ENCODE peak calls at places on chromosomes 1 and 21, in seven cellular contexts. One of them, this sample, is unnamed. For H3K4me1, the result is how much of the 10 kb centered on the place peaks cover.

GRCh38 chr1:6972390-6972789 is 187.1 kb downstream of the CAMTA1 start:
- DNase-seq in mammary epithelial cell: no peak
- DNase-seq in effector memory CD4-positive, alpha-beta T cell: no peak
- DNase-seq in transverse colon: no peak
- DNase-seq in fibroblast of lung: no peak
- DNase-seq in prostate gland: no peak
- DNase-seq in aorta: no peak
- DNase-seq in this sample: no peak

GRCh38 chr1:45989249-45989648 is 143.2 kb downstream of the PIK3R3 start:
- DNase-seq in mammary epithelial cell: no peak
- DNase-seq in effector memory CD4-positive, alpha-beta T cell: no peak
- DNase-seq in transverse colon: no peak
- DNase-seq in fibroblast of lung: no peak
- DNase-seq in prostate gland: no peak
- DNase-seq in aorta: no peak
- DNase-seq in this sample: no peak

GRCh38 chr1:27637052-27637451 is 2.1 kb upstream of the FGR start:
- DNase-seq in mammary epithelial cell: peak
- DNase-seq in effector memory CD4-positive, alpha-beta T cell: no peak
- DNase-seq in transverse colon: no peak
- DNase-seq in fibroblast of lung: no peak
- DNase-seq in prostate gland: no peak
- DNase-seq in aorta: no peak
- DNase-seq in this sample: no peak

GRCh38 chr1:12424793-12425192 is 193.2 kb downstream of the DHRS3 start:
- DNase-seq in mammary epithelial cell: no peak
- DNase-seq in effector memory CD4-positive, alpha-beta T cell: no peak
- DNase-seq in transverse colon: no peak
- DNase-seq in fibroblast of lung: no peak
- DNase-seq in prostate gland: no peak
- DNase-seq in aorta: no peak
- DNase-seq in this sample: no peak

GRCh38 chr1:169676001-169676400 is 35.4 kb downstream of the SELL start:
- DNase-seq in mammary epithelial cell: peak
- DNase-seq in effector memory CD4-positive, alpha-beta T cell: no peak
- DNase-seq in transverse colon: no peak
- DNase-seq in fibroblast of lung: peak
- DNase-seq in prostate gland: no peak
- DNase-seq in aorta: no peak
- DNase-seq in this sample: no peak

GRCh38 chr1:153598309-153599172 is 14.4 kb downstream of the S100A16 start:
- DNase-seq in mammary epithelial cell: peak
- DNase-seq in effector memory CD4-positive, alpha-beta T cell: no peak
- DNase-seq in transverse colon: peak
- DNase-seq in fibroblast of lung: peak
- DNase-seq in prostate gland: no peak
- DNase-seq in aorta: no peak
- DNase-seq in this sample: no peak

GRCh38 chr1:47991187-47991586 is 6.0 kb downstream of the TRABD2B start:
- DNase-seq in mammary epithelial cell: peak
- DNase-seq in effector memory CD4-positive, alpha-beta T cell: no peak
- DNase-seq in transverse colon: no peak
- DNase-seq in fibroblast of lung: peak
- DNase-seq in prostate gland: no peak
- DNase-seq in aorta: no peak
- DNase-seq in this sample: no peak

GRCh38 chr1:240946926-240947325 is 335.0 kb upstream of the GREM2 start:
- DNase-seq in mammary epithelial cell: no peak
- DNase-seq in effector memory CD4-positive, alpha-beta T cell: no peak
- DNase-seq in transverse colon: peak
- DNase-seq in fibroblast of lung: peak
- DNase-seq in prostate gland: peak
- DNase-seq in aorta: no peak
- DNase-seq in this sample: no peak

GRCh38 chr1:45012639-45013278 is 705 bp downstream of the UROD start:
- DNase-seq in mammary epithelial cell: peak
- DNase-seq in effector memory CD4-positive, alpha-beta T cell: no peak
- DNase-seq in transverse colon: peak
- DNase-seq in fibroblast of lung: peak
- DNase-seq in prostate gland: peak
- DNase-seq in aorta: peak
- DNase-seq in this sample: peak

GRCh38 chr1:17565551-17565971 is 26.1 kb downstream of the ARHGEF10L start:
- DNase-seq in mammary epithelial cell: no peak
- DNase-seq in effector memory CD4-positive, alpha-beta T cell: no peak
- DNase-seq in transverse colon: no peak
- DNase-seq in fibroblast of lung: no peak
- DNase-seq in prostate gland: no peak
- DNase-seq in aorta: no peak
- DNase-seq in this sample: no peak

GRCh38 chr21:31267644-31268043 is 76.4 kb downstream of the TIAM1 start:
- DNase-seq in mammary epithelial cell: no peak
- DNase-seq in effector memory CD4-positive, alpha-beta T cell: no peak
- DNase-seq in transverse colon: no peak
- DNase-seq in fibroblast of lung: peak
- DNase-seq in prostate gland: no peak
- DNase-seq in aorta: no peak
- DNase-seq in this sample: no peak

GRCh38 chr1:109396513-109396839 is 1.2 kb downstream of the SORT1 start:
- DNase-seq in mammary epithelial cell: no peak
- DNase-seq in effector memory CD4-positive, alpha-beta T cell: no peak
- DNase-seq in transverse colon: no peak
- DNase-seq in fibroblast of lung: no peak
- DNase-seq in prostate gland: no peak
- DNase-seq in aorta: no peak
- DNase-seq in this sample: no peak

GRCh38 chr1:198121058-198121829 is 35.6 kb upstream of the NEK7 start:
- DNase-seq in mammary epithelial cell: peak
- DNase-seq in effector memory CD4-positive, alpha-beta T cell: no peak
- DNase-seq in transverse colon: no peak
- DNase-seq in fibroblast of lung: peak
- DNase-seq in prostate gland: no peak
- DNase-seq in aorta: peak
- DNase-seq in this sample: no peak

GRCh38 chr1:96782861-96783260 is 61.3 kb downstream of the PTBP2 start:
- DNase-seq in mammary epithelial cell: peak
- DNase-seq in effector memory CD4-positive, alpha-beta T cell: no peak
- DNase-seq in transverse colon: no peak
- DNase-seq in fibroblast of lung: no peak
- DNase-seq in prostate gland: no peak
- DNase-seq in aorta: no peak
- DNase-seq in this sample: no peak

GRCh38 chr1:55018395-55018794 is 19.7 kb downstream of the BSND start:
- DNase-seq in mammary epithelial cell: no peak
- DNase-seq in effector memory CD4-positive, alpha-beta T cell: no peak
- DNase-seq in transverse colon: no peak
- DNase-seq in fibroblast of lung: no peak
- DNase-seq in prostate gland: no peak
- DNase-seq in aorta: no peak
- DNase-seq in this sample: no peak

GRCh38 chr1:198775606-198776005 is 136.8 kb downstream of the PTPRC start:
- DNase-seq in mammary epithelial cell: no peak
- DNase-seq in effector memory CD4-positive, alpha-beta T cell: no peak
- DNase-seq in transverse colon: no peak
- DNase-seq in fibroblast of lung: peak
- DNase-seq in prostate gland: no peak
- DNase-seq in aorta: no peak
- DNase-seq in this sample: no peak

GRCh38 chr1:114010433-114011184 is 31.3 kb downstream of the OLFML3 start:
- DNase-seq in mammary epithelial cell: no peak
- DNase-seq in effector memory CD4-positive, alpha-beta T cell: no peak
- DNase-seq in transverse colon: no peak
- DNase-seq in fibroblast of lung: no peak
- DNase-seq in prostate gland: no peak
- DNase-seq in aorta: no peak
- DNase-seq in this sample: no peak

GRCh38 chr21:41630249-41630648 is 122.3 kb upstream of the TMPRSS2 start:
- DNase-seq in mammary epithelial cell: peak
- DNase-seq in effector memory CD4-positive, alpha-beta T cell: no peak
- DNase-seq in transverse colon: peak
- DNase-seq in fibroblast of lung: peak
- DNase-seq in prostate gland: peak
- DNase-seq in aorta: no peak
- DNase-seq in this sample: no peak
- H3K4me1 ChIP-seq in mammary epithelial cell: under half
- H3K4me1 ChIP-seq in effector memory CD4-positive, alpha-beta T cell: under half
- H3K4me1 ChIP-seq in transverse colon: under half
- H3K4me1 ChIP-seq in fibroblast of lung: under half
- H3K4me1 ChIP-seq in prostate gland: under half
- H3K4me1 ChIP-seq in aorta: under half
- H3K4me1 ChIP-seq in this sample: under half

DNA sequence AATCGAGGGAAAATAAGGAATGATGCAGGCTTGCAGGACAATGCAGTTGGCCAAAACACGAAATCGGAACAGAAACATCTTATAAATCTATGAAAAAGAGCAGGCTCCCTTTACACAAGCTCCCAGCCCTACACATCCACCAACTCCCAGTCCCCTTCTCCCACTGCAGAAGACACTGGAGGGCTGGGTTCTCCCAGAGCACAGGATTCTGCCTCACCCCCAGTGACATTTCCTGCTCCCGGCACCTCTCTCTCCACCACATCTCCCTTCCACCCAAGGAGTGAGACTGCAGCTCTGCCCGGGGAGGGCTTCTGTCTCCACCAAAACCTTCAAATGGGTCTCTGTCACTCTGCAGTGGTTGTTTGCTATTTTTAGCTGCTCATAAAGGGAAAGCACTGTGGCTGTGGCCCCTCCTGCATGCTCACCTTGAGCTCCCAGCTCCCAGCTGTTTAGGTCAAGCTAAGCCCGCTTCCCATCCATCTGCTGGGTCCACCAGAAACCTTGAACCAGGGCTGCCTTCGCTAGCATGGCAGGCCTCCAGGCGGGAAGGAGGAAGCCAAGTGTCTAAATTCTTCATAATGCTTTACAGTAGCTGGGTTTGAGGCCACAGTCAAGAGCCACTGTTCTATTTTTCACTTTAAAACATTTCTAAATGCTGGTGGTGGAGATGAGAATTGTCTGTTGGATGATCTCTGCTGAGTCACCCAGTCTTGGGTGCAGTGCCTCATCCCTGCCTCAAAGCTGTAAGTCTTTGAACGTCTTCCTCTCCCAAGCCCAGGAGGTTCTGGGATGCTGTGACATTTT is 3.3 kb upstream of the C2CD2 start:
- DNase-seq in mammary epithelial cell: peak
- DNase-seq in effector memory CD4-positive, alpha-beta T cell: no peak
- DNase-seq in transverse colon: no peak
- DNase-seq in fibroblast of lung: peak
- DNase-seq in prostate gland: no peak
- DNase-seq in aorta: peak
- DNase-seq in this sample: no peak
- H3K4me1 ChIP-seq in mammary epithelial cell: under half
- H3K4me1 ChIP-seq in effector memory CD4-positive, alpha-beta T cell: under half
- H3K4me1 ChIP-seq in transverse colon: under half
- H3K4me1 ChIP-seq in fibroblast of lung: under half
- H3K4me1 ChIP-seq in prostate gland: under half
- H3K4me1 ChIP-seq in aorta: under half
- H3K4me1 ChIP-seq in this sample: under half

GRCh38 chr1:208239518-208240381 is 4.4 kb downstream of the PLXNA2 start:
- DNase-seq in mammary epithelial cell: no peak
- DNase-seq in effector memory CD4-positive, alpha-beta T cell: no peak
- DNase-seq in transverse colon: peak
- DNase-seq in fibroblast of lung: no peak
- DNase-seq in prostate gland: no peak
- DNase-seq in aorta: no peak
- DNase-seq in this sample: no peak

GRCh38 chr1:208242829-208243521 is 1.2 kb downstream of the PLXNA2 start:
- DNase-seq in mammary epithelial cell: peak
- DNase-seq in effector memory CD4-positive, alpha-beta T cell: no peak
- DNase-seq in transverse colon: peak
- DNase-seq in fibroblast of lung: peak
- DNase-seq in prostate gland: no peak
- DNase-seq in aorta: no peak
- DNase-seq in this sample: peak

GRCh38 chr1:208240698-208241355 is 3.4 kb downstream of the PLXNA2 start:
- DNase-seq in mammary epithelial cell: no peak
- DNase-seq in effector memory CD4-positive, alpha-beta T cell: no peak
- DNase-seq in transverse colon: no peak
- DNase-seq in fibroblast of lung: no peak
- DNase-seq in prostate gland: no peak
- DNase-seq in aorta: no peak
- DNase-seq in this sample: no peak

GRCh38 chr1:208242186-208242585 is 2.0 kb downstream of the PLXNA2 start:
- DNase-seq in mammary epithelial cell: no peak
- DNase-seq in effector memory CD4-positive, alpha-beta T cell: no peak
- DNase-seq in transverse colon: no peak
- DNase-seq in fibroblast of lung: no peak
- DNase-seq in prostate gland: no peak
- DNase-seq in aorta: no peak
- DNase-seq in this sample: no peak

DNA sequence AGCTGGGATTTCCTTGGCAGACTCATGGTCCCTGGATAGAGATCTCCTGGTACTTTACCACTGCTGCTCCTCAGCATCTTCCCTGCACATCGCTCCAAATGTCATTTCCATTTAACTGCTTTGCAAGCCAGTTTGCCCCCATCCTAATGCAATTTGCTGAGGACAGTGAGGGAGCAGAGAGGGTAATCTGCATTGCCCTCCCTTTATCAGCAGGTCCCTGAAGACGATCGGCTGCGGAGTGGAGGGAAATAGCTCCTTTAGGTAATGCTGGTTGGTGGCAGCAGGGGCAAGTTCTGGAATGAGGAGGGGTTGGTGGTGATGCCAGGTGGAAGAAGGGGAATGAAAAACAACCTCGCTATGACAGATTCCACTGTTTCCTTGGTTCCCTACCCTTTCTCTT is 2.6 kb downstream of the PLXNA2 start:
- DNase-seq in mammary epithelial cell: no peak
- DNase-seq in effector memory CD4-positive, alpha-beta T cell: no peak
- DNase-seq in transverse colon: no peak
- DNase-seq in fibroblast of lung: no peak
- DNase-seq in prostate gland: no peak
- DNase-seq in aorta: no peak
- DNase-seq in this sample: no peak
- H3K4me1 ChIP-seq in mammary epithelial cell: half or more
- H3K4me1 ChIP-seq in effector memory CD4-positive, alpha-beta T cell: under half
- H3K4me1 ChIP-seq in transverse colon: half or more
- H3K4me1 ChIP-seq in fibroblast of lung: under half
- H3K4me1 ChIP-seq in prostate gland: under half
- H3K4me1 ChIP-seq in aorta: under half
- H3K4me1 ChIP-seq in this sample: under half

DNA sequence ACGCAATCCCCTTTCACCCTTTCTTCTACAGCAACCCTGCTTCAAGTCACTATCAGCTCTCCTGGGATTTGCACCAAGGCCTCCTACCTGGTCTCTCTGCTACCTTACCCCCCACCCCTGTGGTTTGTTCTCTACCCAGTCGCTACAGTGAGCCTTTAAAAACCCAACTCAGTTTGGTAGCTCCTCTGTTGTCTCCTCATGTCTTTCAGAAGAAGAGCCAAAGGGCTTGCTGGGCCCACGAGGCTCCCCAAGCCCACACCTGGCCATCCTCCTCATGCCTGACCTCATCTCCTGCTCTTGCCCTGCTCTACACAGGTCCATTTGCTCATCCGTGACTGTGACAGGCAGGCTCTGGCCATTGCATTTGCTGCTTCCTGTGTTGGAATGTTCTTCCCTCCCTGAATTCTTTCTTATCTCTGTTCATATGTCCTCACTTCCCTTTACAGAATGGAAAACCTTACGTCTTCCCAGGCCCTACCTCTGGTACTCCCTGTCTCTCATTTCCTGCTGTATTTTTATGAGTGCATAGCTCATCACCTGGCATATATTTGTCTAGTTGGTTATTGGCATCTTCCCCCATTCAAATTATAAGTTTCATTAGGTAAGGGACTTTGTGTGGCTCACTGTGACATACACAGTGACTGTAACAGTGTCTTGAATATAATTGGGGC is 3.3 kb downstream of the RGS16 start:
- DNase-seq in mammary epithelial cell: no peak
- DNase-seq in effector memory CD4-positive, alpha-beta T cell: no peak
- DNase-seq in transverse colon: no peak
- DNase-seq in fibroblast of lung: no peak
- DNase-seq in prostate gland: no peak
- DNase-seq in aorta: no peak
- DNase-seq in this sample: no peak
- H3K4me1 ChIP-seq in mammary epithelial cell: under half
- H3K4me1 ChIP-seq in effector memory CD4-positive, alpha-beta T cell: under half
- H3K4me1 ChIP-seq in transverse colon: under half
- H3K4me1 ChIP-seq in fibroblast of lung: under half
- H3K4me1 ChIP-seq in prostate gland: under half
- H3K4me1 ChIP-seq in aorta: under half
- H3K4me1 ChIP-seq in this sample: under half

This sample was measured in right cardiac atrium.